ENCODE peak calls at places on chromosome 18, in six cellular contexts. D is CD14-positive monocyte; C is CD8-positive, alpha-beta T cell; H is cardiac muscle cell; G is PC-3; Q is HFFc6. R is an unnamed sample.

GRCh38 chr18:46849007-46849406 is 68.3 kb downstream of the PIAS2 start:
- DNase-seq in D (no peak), C (no peak), H (no peak), G (no peak), Q (no peak), R (no peak)

GRCh38 chr18:9753863-9754262 is 45.8 kb downstream of the RAB31 start:
- DNase-seq in D (no peak), C (no peak), H (no peak), G (no peak), Q (no peak), R (no peak)

GRCh38 chr18:26458526-26459232 is 89.7 kb downstream of the KCTD1 start:
- DNase-seq in D (no peak), C (no peak), H (no peak), G (peak), Q (peak), R (no peak)

GRCh38 chr18:26052497-26052896 is 37.9 kb downstream of the SS18 start:
- DNase-seq in D (no peak), C (no peak), H (no peak), G (no peak), Q (no peak), R (no peak)

GRCh38 chr18:58579561-58580047 is 49.3 kb downstream of the ALPK2 start:
- DNase-seq in D (no peak), C (no peak), H (no peak), G (no peak), Q (peak), R (no peak)

GRCh38 chr18:10418836-10419235 is 35.6 kb upstream of the APCDD1 start:
- DNase-seq in D (no peak), C (no peak), H (no peak), G (no peak), Q (no peak), R (no peak)

GRCh38 chr18:2135309-2135708 is 436.0 kb downstream of the METTL4 start:
- DNase-seq in D (no peak), C (no peak), H (no peak), G (no peak), Q (no peak), R (no peak)

GRCh38 chr18:48020337-48021250 is 90.1 kb upstream of the SMAD2 start:
- DNase-seq in D (no peak), C (no peak), H (no peak), G (no peak), Q (no peak), R (no peak)

GRCh38 chr18:77131100-77131651 is 1.4 kb downstream of the MBP start:
- DNase-seq in D (peak), C (peak), H (no peak), G (peak), Q (no peak), R (no peak)

GRCh38 chr18:58525517-58525916 is 103.4 kb downstream of the ALPK2 start:
- DNase-seq in D (peak), C (no peak), H (no peak), G (no peak), Q (peak), R (no peak)

GRCh38 chr18:51196811-51197660 is 445 bp downstream of the MEX3C start:
- DNase-seq in D (peak), C (peak), H (peak), G (no peak), Q (peak), R (no peak)

GRCh38 chr18:46035701-46036680 is 36.1 kb downstream of the PSTPIP2 start:
- DNase-seq in D (no peak), C (no peak), H (no peak), G (no peak), Q (peak), R (no peak)

GRCh38 chr18:24831871-24832665 is 371.6 kb downstream of the HRH4 start:
- DNase-seq in D (no peak), C (no peak), H (peak), G (no peak), Q (no peak), R (no peak)

GRCh38 chr18:77052656-77053309 is 79.8 kb downstream of the MBP start:
- DNase-seq in D (peak), C (no peak), H (no peak), G (no peak), Q (no peak), R (no peak)

GRCh38 chr18:36499938-36500337 is 202.4 kb downstream of the FHOD3 start:
- DNase-seq in D (no peak), C (no peak), H (no peak), G (no peak), Q (no peak), R (no peak)

GRCh38 chr18:36411745-36412168 is 114.2 kb downstream of the FHOD3 start:
- DNase-seq in D (no peak), C (no peak), H (peak), G (peak), Q (peak), R (no peak)

GRCh38 chr18:63909870-63910269 is 2.1 kb downstream of the SERPINB10 start:
- DNase-seq in D (no peak), C (no peak), H (no peak), G (no peak), Q (no peak), R (no peak)

GRCh38 chr18:49021433-49022129 is 70.8 kb upstream of the SMAD7 start:
- DNase-seq in D (peak), C (no peak), H (peak), G (peak), Q (peak), R (peak)

GRCh38 chr18:7464245-7464966 is 102.7 kb upstream of the PTPRM start:
- DNase-seq in D (no peak), C (no peak), H (no peak), G (peak), Q (no peak), R (no peak)
- TF ChIP-seq CTCF in D (no peak), C (no peak), H (no peak), G (no peak), Q (no peak), R (no peak)

DNA sequence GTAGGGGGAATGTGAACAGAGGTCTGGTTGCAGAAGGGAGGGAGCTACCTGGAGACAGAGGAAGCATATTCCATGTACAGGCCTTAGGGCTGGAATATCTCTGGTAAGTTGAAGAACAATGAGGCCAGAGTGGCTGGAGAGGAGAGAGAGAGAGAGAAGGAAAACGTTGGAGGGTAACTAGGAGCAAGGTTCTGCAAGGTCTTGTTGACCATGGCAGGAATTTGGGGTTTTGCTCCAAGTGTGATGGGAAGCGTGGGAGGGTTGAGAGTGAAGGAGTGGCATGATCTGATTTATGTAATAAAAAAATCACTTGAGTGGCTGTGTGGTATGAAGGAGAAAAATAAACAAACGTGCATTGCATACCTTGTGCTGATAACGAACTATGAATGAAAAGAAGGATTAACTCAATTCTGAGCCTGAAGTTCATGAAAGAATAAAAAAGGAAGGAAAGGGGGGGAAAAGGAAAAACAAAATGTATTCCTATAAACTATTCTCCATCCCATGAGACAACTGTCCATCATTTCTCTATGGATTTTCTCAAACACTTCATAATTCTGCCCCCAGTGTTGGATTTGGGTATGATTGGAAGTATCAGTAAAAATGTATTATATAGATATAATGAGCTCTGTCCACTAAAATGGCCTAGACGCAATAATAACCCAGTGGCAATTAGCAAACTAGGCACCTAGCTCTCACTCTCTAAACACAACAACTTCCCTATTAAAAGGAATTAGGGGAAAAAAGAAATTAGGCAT is 59.7 kb upstream of the PMAIP1 start:
- DNase-seq in D (no peak), C (no peak), H (no peak), G (peak), Q (no peak), R (no peak)
- TF ChIP-seq CTCF in D (peak), C (no peak), H (peak), G (peak), Q (peak), R (peak)

GRCh38 chr18:500556-501405 is at the start of gene COLEC12:
- DNase-seq in D (no peak), C (no peak), H (peak), G (no peak), Q (no peak), R (peak)
- TF ChIP-seq CTCF in D (no peak), C (no peak), H (no peak), G (no peak), Q (no peak), R (no peak)

GRCh38 chr18:32293107-32293506 is 103.3 kb downstream of the MEP1B start:
- DNase-seq in D (no peak), C (no peak), H (no peak), G (no peak), Q (no peak), R (no peak)
- TF ChIP-seq CTCF in D (no peak), C (no peak), H (no peak), G (no peak), Q (no peak), R (no peak)

GRCh38 chr18:68402784-68403183 is 312.1 kb downstream of the TMX3 start:
- DNase-seq in D (no peak), C (no peak), H (no peak), G (peak), Q (no peak), R (no peak)

GRCh38 chr18:68409585-68409984 is 305.3 kb downstream of the TMX3 start:
- DNase-seq in D (no peak), C (no peak), H (no peak), G (no peak), Q (no peak), R (no peak)

GRCh38 chr18:68400889-68401288 is 314.0 kb downstream of the TMX3 start:
- DNase-seq in D (no peak), C (no peak), H (no peak), G (no peak), Q (no peak), R (no peak)

DNA sequence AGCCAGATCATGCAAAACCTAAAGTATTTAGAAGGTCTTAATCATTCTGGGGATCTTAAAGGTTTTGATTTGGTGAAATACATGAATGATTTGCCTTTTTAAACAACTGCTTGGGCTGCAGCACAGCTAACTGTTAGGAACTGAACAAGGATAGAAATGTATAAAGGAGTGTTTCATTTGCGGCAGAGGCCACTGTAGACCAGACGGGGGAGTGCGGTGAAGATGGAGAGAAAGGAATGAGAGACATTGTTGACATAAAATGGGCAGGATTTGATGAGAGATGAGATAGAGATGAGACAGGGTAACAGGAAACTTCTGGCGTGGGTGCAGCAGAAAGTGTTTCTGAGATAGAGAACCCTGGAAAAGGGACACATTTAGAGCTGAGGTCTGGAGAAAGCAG is 308.1 kb downstream of the TMX3 start:
- DNase-seq in D (no peak), C (no peak), H (no peak), G (peak), Q (no peak), R (no peak)
- TF ChIP-seq CTCF in D (no peak), C (no peak), H (no peak), G (peak), Q (no peak), R (no peak)

GRCh38 chr18:29361843-29362242 is 1184.9 kb upstream of the CDH2 start:
- DNase-seq in D (no peak), C (no peak), H (no peak), G (no peak), Q (no peak), R (no peak)
- TF ChIP-seq CTCF in D (no peak), C (no peak), H (no peak), G (no peak), Q (no peak), R (peak)

DNA sequence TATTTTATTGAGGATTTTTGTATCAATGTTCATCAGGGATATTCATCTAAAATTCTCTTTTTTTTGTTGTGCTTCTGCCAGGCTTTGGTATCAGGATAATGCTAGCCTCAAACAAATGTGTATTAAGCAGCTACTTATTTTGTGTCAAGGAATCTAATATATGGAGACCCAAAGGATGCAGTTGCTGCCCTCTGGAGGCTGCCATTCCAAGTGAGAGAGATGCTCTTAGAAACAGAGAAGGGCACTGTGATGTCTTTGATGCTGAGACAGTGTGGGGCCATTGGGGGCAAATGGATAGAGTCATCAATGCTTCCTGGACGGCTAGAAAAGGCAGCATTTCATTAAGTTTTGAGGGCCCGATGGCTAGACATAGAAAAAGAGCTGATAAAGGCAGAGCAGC is 292.6 kb downstream of the SETBP1 start:
- DNase-seq in D (no peak), C (no peak), H (no peak), G (no peak), Q (no peak), R (no peak)
- TF ChIP-seq CTCF in D (no peak), C (no peak), H (peak), G (no peak), Q (no peak), R (peak)

R was measured in chondrocyte.